ENCODE peak calls at places on chromosomes 11 and 22, in seven cellular contexts. M is B cell, R is nephron progenitor cell, E is RWPE1, T is mammary epithelial cell, H is tibial artery, X is endodermal cell. Q is an unnamed sample.
A peak's percentile ranks its signal among the peaks of the same experiment; 100 is the strongest.

GRCh38 chr22:44363214-44363979 is 50.6 kb upstream of the SHISAL1 start:
- DNase-seq in T (peak; percentile 89), H (peak; percentile 97), X (peak; percentile 43), M (no peak), E (peak; percentile 48), R (no peak), Q (no peak)

GRCh38 chr11:4103269-4103668 is 8.7 kb downstream of the RRM1 start:
- DNase-seq in E (no peak), X (no peak), H (no peak), R (no peak), M (no peak), T (no peak), Q (no peak)

GRCh38 chr22:23313791-23314567 is 133.7 kb downstream of the BCR start:
- DNase-seq in T (no peak), R (no peak), E (no peak), X (peak; percentile 42), M (no peak), H (no peak), Q (no peak)

GRCh38 chr11:102940714-102941588 is 14.6 kb downstream of the MMP13 start:
- DNase-seq in M (peak; percentile 54), E (peak; percentile 72), X (peak; percentile 77), R (peak; percentile 46), H (no peak), T (peak; percentile 66), Q (peak; percentile 38)

GRCh38 chr11:115162919-115163318 is 341.3 kb downstream of the CADM1 start:
- DNase-seq in T (peak; percentile 65), M (no peak), X (no peak), E (no peak), H (no peak), R (no peak), Q (no peak)

GRCh38 chr11:74849525-74850391 is 99.1 kb downstream of the XRRA1 start:
- DNase-seq in E (peak; percentile 35), H (no peak), X (peak; percentile 89), R (peak; percentile 16), M (no peak), T (peak; percentile 79), Q (no peak)

GRCh38 chr22:38755911-38756532 is at the start of gene SUN2:
- DNase-seq in X (peak; percentile 92), M (peak; percentile 94), R (peak; percentile 90), E (peak; percentile 89), T (peak; percentile 74), H (peak; percentile 98), Q (peak; percentile 76)

GRCh38 chr11:110261195-110262140 is 34.9 kb downstream of the RDX start:
- DNase-seq in R (no peak), H (no peak), X (no peak), M (no peak), E (no peak), T (no peak), Q (no peak)

GRCh38 chr22:32326647-32327046 is 31.0 kb upstream of the RFPL3 start:
- DNase-seq in E (no peak), R (no peak), H (peak; percentile 24), X (peak; percentile 29), M (no peak), T (no peak), Q (no peak)

GRCh38 chr11:18322818-18323570 is 627 bp downstream of the GTF2H1 start:
- DNase-seq in M (no peak), H (no peak), X (no peak), R (no peak), T (no peak), E (no peak), Q (no peak)

GRCh38 chr11:18324381-18324780 is 2.0 kb downstream of the GTF2H1 start:
- DNase-seq in T (no peak), M (peak; percentile 23), X (no peak), E (no peak), H (no peak), R (no peak), Q (no peak)

GRCh38 chr11:18319914-18320313 is 2.0 kb downstream of the HPS5 start:
- DNase-seq in M (no peak), X (no peak), H (no peak), E (no peak), T (no peak), R (no peak), Q (no peak)

GRCh38 chr11:18321991-18322711 is at the start of the genes GTF2H1 and HPS5:
- DNase-seq in M (peak; percentile 97), E (peak; percentile 99), R (peak; percentile 93), X (peak; percentile 98), T (peak; percentile 98), H (peak; percentile 97), Q (peak; percentile 87)

GRCh38 chr11:18321622-18321990 is 334 bp downstream of the HPS5 start:
- DNase-seq in X (no peak), M (no peak), H (no peak), R (no peak), E (peak; percentile 14), T (peak; percentile 20), Q (no peak)
- TF ChIP-seq CTCF in X (no peak), M (no peak), H (no peak), R (no peak), E (no peak), T (no peak), Q (peak; percentile 25)

GRCh38 chr11:78400116-78400515 is 17.5 kb downstream of the GAB2 start:
- DNase-seq in M (no peak), E (no peak), X (no peak), R (no peak), T (no peak), H (no peak), Q (no peak)
- TF ChIP-seq CTCF in M (no peak), E (no peak), X (no peak), R (no peak), T (no peak), H (no peak), Q (no peak)

GRCh38 chr11:35717043-35717442 is 54.5 kb downstream of the TRIM44 start:
- DNase-seq in X (peak; percentile 70), H (no peak), R (no peak), M (no peak), T (no peak), E (no peak), Q (no peak)
- TF ChIP-seq CTCF in X (peak; percentile 68), H (no peak), R (no peak), M (no peak), T (no peak), E (no peak), Q (no peak)

GRCh38 chr11:120137611-120138521 is at the start of gene TRIM29:
- DNase-seq in M (no peak), E (peak; percentile 87), R (no peak), X (peak; percentile 60), T (peak; percentile 92), H (peak; percentile 62), Q (no peak)
- TF ChIP-seq CTCF in M (no peak), E (peak; percentile 49), R (no peak), X (peak; percentile 29), T (peak; percentile 60), H (no peak), Q (no peak)

DNA sequence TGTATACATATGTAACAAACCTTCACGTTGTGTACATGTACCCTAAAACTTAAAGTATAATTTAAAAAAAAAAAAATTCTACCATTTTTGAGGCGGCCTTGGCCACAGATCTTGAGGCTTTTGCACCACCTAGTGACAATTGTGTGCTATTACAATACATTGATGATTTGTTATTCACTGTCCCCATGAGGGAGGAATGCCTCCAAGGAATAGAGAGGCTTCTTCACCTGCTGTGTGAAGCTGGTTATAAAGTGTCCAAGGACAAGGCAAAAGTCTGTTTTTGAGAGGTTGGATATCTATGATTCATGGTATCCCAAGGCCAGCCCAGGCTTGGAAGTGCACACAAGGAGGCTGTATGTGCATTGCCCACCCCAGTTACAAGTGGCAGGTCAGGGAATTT is 30.7 kb downstream of the SLC22A25 start:
- DNase-seq in T (peak; percentile 9), X (peak; percentile 54), R (peak; percentile 29), H (no peak), M (no peak), E (peak; percentile 26), Q (peak; percentile 20)
- TF ChIP-seq CTCF in T (peak; percentile 49), X (peak; percentile 71), R (peak; percentile 62), H (peak; percentile 39), M (peak; percentile 36), E (peak; percentile 62), Q (peak; percentile 72)

GRCh38 chr11:1292644-1293618 is 16.5 kb downstream of the TOLLIP start:
- DNase-seq in T (no peak), M (no peak), X (no peak), E (no peak), H (peak; percentile 57), R (peak; percentile 1), Q (no peak)

GRCh38 chr11:1292018-1292643 is 17.3 kb downstream of the TOLLIP start:
- DNase-seq in X (no peak), E (no peak), H (no peak), T (peak; percentile 42), M (no peak), R (no peak), Q (no peak)

GRCh38 chr11:1295591-1295990 is 13.8 kb downstream of the TOLLIP start:
- DNase-seq in H (no peak), T (no peak), E (no peak), R (no peak), M (no peak), X (no peak), Q (no peak)

GRCh38 chr11:1295086-1295485 is 14.3 kb downstream of the TOLLIP start:
- DNase-seq in H (no peak), E (no peak), T (no peak), M (no peak), X (no peak), R (no peak), Q (no peak)

DNA sequence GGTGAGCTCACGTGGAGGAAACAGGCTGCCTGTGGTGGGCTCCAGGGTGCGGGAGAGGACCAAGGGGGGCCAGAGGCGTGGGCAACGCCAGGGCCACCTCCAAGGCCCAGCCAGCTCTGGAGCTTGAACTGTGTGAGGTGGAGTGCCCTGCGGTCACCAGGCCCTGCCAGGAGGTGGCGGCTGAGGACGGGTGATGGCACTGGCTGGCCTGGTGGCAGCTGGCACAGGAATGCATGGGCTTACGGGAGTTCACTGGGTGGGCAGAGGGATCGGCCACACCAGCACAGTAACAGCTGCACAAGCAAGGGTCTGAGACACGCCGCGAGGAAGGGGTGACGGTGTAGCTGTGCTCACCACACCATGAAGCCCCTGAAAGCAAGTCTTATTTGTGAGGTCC is 15.8 kb downstream of the TOLLIP start:
- DNase-seq in R (peak; percentile 6), H (no peak), T (no peak), E (peak; percentile 11), X (peak; percentile 63), M (peak; percentile 33), Q (no peak)
- TF ChIP-seq CTCF in R (no peak), H (no peak), T (peak; percentile 35), E (peak; percentile 25), X (peak; percentile 57), M (no peak), Q (peak; percentile 23)

GRCh38 chr11:99818991-99819390 is 798.2 kb downstream of the CNTN5 start:
- DNase-seq in H (no peak), R (no peak), X (no peak), E (no peak), M (no peak), T (no peak), Q (no peak)
- TF ChIP-seq CTCF in H (no peak), R (no peak), X (no peak), E (no peak), M (no peak), T (no peak), Q (no peak)